ENCODE peak calls at places on chromosomes 3 and 15, in nine cellular contexts. P, J, R, G, Y, Q, O, L and T are unnamed samples.

GRCh38 chr15:64216722-64217428 is 54.1 kb upstream of the PPIB start:
- DNase-seq in P (no peak), J (no peak), R (no peak), G (peak; percentile 97), Y (peak; percentile 37), Q (no peak), O (no peak), L (no peak), T (no peak)

GRCh38 chr3:51977449-51978142 is 2.7 kb downstream of the ABHD14A start:
- DNase-seq in P (no peak), J (no peak), R (no peak), G (no peak), Y (no peak), Q (no peak), O (no peak), L (no peak), T (no peak)

GRCh38 chr15:63234479-63234878 is 42.9 kb upstream of the APH1B start:
- DNase-seq in P (peak; percentile 81), J (no peak), R (peak; percentile 49), G (no peak), Y (no peak), Q (peak; percentile 38), O (no peak), L (peak; percentile 52), T (no peak)

GRCh38 chr3:42706721-42707619 is 4.4 kb upstream of the HHATL start:
- DNase-seq in P (peak; percentile 40), J (no peak), R (no peak), G (no peak), Y (peak; percentile 5), Q (no peak), O (no peak), L (no peak), T (no peak)

GRCh38 chr3:154522031-154522430 is 92.0 kb upstream of the GPR149 start:
- DNase-seq in P (no peak), J (no peak), R (no peak), G (no peak), Y (no peak), Q (no peak), O (no peak), L (no peak), T (no peak)

GRCh38 chr3:15266510-15267376 is 60.7 kb downstream of the CAPN7 start:
- DNase-seq in P (no peak), J (no peak), R (no peak), G (no peak), Y (no peak), Q (no peak), O (no peak), L (no peak), T (no peak)

GRCh38 chr3:51963951-51964451 is 3.3 kb downstream of the PCBP4 start:
- DNase-seq in P (no peak), J (no peak), R (no peak), G (no peak), Y (peak; percentile 40), Q (peak; percentile 63), O (no peak), L (no peak), T (no peak)

GRCh38 chr3:63908081-63908736 is 4.0 kb downstream of the SCAANT1 start:
- DNase-seq in P (no peak), J (no peak), R (no peak), G (peak; percentile 10), Y (peak; percentile 18), Q (peak; percentile 33), O (no peak), L (no peak), T (no peak)

GRCh38 chr3:129358177-129359101 is 70.0 kb downstream of the EFCAB12 start:
- DNase-seq in P (no peak), J (no peak), R (no peak), G (no peak), Y (peak; percentile 63), Q (no peak), O (peak; percentile 54), L (no peak), T (peak; percentile 54)

GRCh38 chr15:90787881-90788280 is 70.7 kb downstream of the BLM start:
- DNase-seq in P (no peak), J (no peak), R (no peak), G (no peak), Y (no peak), Q (no peak), O (no peak), L (no peak), T (no peak)

GRCh38 chr15:79778378-79778990 is 118.3 kb downstream of the MTHFS start:
- DNase-seq in P (no peak), J (no peak), R (no peak), G (no peak), Y (no peak), Q (no peak), O (no peak), L (peak; percentile 51), T (no peak)

DNA sequence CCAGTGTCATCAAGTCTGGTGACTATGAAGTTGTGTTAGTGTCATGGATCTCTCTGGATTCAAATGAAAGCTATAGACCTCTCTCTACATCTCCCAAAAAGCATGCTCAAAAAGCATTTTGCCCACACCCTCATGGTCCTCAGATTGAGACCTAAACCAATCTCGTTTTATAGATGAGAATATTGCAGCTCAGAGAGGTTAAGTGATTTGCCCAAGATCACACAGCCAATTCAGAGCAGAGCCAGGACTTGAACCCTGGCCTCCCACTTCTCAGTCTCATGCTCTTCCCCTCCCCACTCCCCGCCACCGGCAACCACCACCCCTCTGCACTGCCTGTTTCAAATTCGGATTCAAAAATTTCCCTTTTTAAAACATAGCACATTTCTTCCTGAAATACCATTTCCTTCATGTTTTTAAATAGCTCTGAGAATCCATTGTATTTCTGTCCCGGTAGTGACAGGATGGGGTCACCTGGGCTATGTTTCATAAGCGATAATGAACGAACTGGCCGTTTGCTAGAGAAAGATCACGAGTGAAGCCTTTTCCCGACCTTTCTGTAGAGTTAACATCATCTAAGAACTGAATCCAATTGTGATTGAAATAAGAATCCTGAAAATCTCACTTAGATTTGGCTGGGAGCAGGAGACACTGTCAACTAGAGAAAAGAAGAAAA is 769 bp downstream of the SSUH2 start:
- DNase-seq in P (no peak), J (no peak), R (no peak), G (no peak), Y (no peak), Q (no peak), O (no peak), L (no peak), T (peak; percentile 15)
- H3K27me3 ChIP-seq in P (no peaks in the 10 kb centered on the region), J (no peaks in the 10 kb centered on the region), R (no peaks in the 10 kb centered on the region), G (no peaks in the 10 kb centered on the region), Y (no peaks in the 10 kb centered on the region), Q (no peaks in the 10 kb centered on the region), O (no peaks in the 10 kb centered on the region), L (no peaks in the 10 kb centered on the region), T (no peaks in the 10 kb centered on the region)

DNA sequence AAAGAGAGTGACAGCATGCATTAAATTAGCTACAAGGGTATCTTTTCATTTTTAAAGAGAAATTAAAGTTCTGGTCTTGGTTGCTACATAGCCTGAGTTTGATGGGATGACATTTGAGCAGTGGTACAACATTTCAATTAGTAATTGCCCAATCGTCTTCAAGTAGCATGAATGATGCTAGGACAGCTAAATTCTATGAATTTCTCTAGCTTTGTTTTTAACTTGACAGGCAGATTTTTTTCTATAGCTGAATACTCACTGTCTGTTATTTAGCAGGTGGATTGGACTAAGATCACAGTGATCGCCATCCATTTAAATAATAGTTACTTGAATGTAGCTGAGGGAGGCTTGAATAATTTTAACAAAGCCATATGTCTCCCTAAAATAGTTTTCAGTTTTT is 162.2 kb downstream of the OXSM start:
- DNase-seq in P (no peak), J (no peak), R (no peak), G (no peak), Y (no peak), Q (no peak), O (no peak), L (no peak), T (no peak)
- TF ChIP-seq POLR2AphosphoS5 in P (no peak), J (no peak), R (no peak), G (no peak), Y (no peak), Q (no peak), O (no peak), L (no peak), T (no peak)

GRCh38 chr3:72803573-72803972 is 44.7 kb downstream of the SHQ1 start:
- DNase-seq in P (no peak), J (no peak), R (no peak), G (no peak), Y (no peak), Q (no peak), O (no peak), L (no peak), T (no peak)

GRCh38 chr3:72798552-72799195 is 49.6 kb downstream of the SHQ1 start:
- DNase-seq in P (no peak), J (no peak), R (no peak), G (no peak), Y (peak; percentile 27), Q (no peak), O (no peak), L (no peak), T (no peak)

GRCh38 chr3:72802001-72802400 is 46.2 kb downstream of the SHQ1 start:
- DNase-seq in P (no peak), J (no peak), R (no peak), G (no peak), Y (no peak), Q (peak; percentile 23), O (no peak), L (no peak), T (no peak)

GRCh38 chr3:72797773-72798543 is 50.3 kb downstream of the SHQ1 start:
- DNase-seq in P (no peak), J (no peak), R (peak; percentile 17), G (peak; percentile 5), Y (peak; percentile 70), Q (peak; percentile 45), O (no peak), L (no peak), T (no peak)

GRCh38 chr3:72800869-72801268 is 47.4 kb downstream of the SHQ1 start:
- DNase-seq in P (no peak), J (no peak), R (no peak), G (no peak), Y (no peak), Q (no peak), O (no peak), L (no peak), T (no peak)
- H3K4me1 ChIP-seq in P (peaks cover 5% of the 10 kb centered on the region), J (peaks cover 4% of the 10 kb centered on the region), R (peaks cover 6% of the 10 kb centered on the region), G (no peaks in the 10 kb centered on the region), Y (peaks cover 12% of the 10 kb centered on the region), Q (peaks cover 20% of the 10 kb centered on the region), O (no peaks in the 10 kb centered on the region), L (no peaks in the 10 kb centered on the region), T (no peaks in the 10 kb centered on the region)

GRCh38 chr15:88703533-88703932 is 64.7 kb downstream of the ISG20 start:
- DNase-seq in P (no peak), J (no peak), R (no peak), G (no peak), Y (no peak), Q (no peak), O (no peak), L (no peak), T (no peak)
- H3K27me3 ChIP-seq in P (no peaks in the 10 kb centered on the region), J (peaks cover 3% of the 10 kb centered on the region), R (peaks cover 43% of the 10 kb centered on the region), G (peaks cover 45% of the 10 kb centered on the region), Y (no peaks in the 10 kb centered on the region), Q (peaks cover 38% of the 10 kb centered on the region), O (no peaks in the 10 kb centered on the region), L (no peaks in the 10 kb centered on the region), T (peaks cover 21% of the 10 kb centered on the region)